ENCODE peak calls at places on chromosomes 11 and 22, in six cellular contexts. J is upper lobe of left lung, B is HepG2, C is A549, I is GM12878, W is K562. A is an unnamed sample.

GRCh38 chr11:93225642-93226041 is 27.9 kb upstream of the SLC36A4 start:
- ATAC-seq in C (no peak), I (peak), B (no peak), J (peak), W (peak), A (no peak)

GRCh38 chr22:49747705-49748104 is 80.0 kb downstream of the BRD1 start:
- ATAC-seq in B (no peak), I (no peak), C (no peak), J (no peak), W (no peak), A (no peak)

GRCh38 chr11:123362941-123363340 is 67.1 kb upstream of the GRAMD1B start:
- ATAC-seq in I (no peak), B (no peak), W (no peak), J (no peak), C (no peak), A (no peak)

GRCh38 chr22:32698926-32699619 is 102.4 kb upstream of the TIMP3 start:
- ATAC-seq in W (no peak), J (peak), C (no peak), I (no peak), B (no peak), A (peak)

GRCh38 chr11:83054904-83055380 is 16.8 kb downstream of the RAB30 start:
- ATAC-seq in I (peak), W (no peak), B (no peak), J (no peak), C (no peak), A (no peak)

GRCh38 chr22:35140879-35141745 is 75.2 kb downstream of the ISX start:
- ATAC-seq in B (no peak), J (no peak), I (peak), C (no peak), W (peak), A (no peak)

GRCh38 chr11:3616721-3617460 is 24.9 kb downstream of the ART5 start:
- ATAC-seq in C (no peak), B (peak), I (no peak), W (peak), J (no peak), A (no peak)

GRCh38 chr11:18527512-18527911 is 770 bp upstream of the TSG101 start:
- ATAC-seq in J (peak), I (no peak), B (no peak), W (peak), C (no peak), A (no peak)

GRCh38 chr11:65559951-65560537 is 1.9 kb upstream of the LTBP3 start:
- ATAC-seq in B (peak), C (peak), W (no peak), J (no peak), I (no peak), A (no peak)

GRCh38 chr11:134762248-134763029 is 350.4 kb upstream of the B3GAT1 start:
- ATAC-seq in J (peak), I (no peak), B (no peak), C (no peak), W (peak), A (no peak)

GRCh38 chr11:111550258-111550657 is 9.7 kb downstream of the LAYN start:
- ATAC-seq in W (no peak), B (no peak), J (no peak), C (no peak), I (peak), A (no peak)

GRCh38 chr11:111554532-111554931 is 14.0 kb downstream of the LAYN start:
- ATAC-seq in W (no peak), B (no peak), J (no peak), I (no peak), C (no peak), A (no peak)

GRCh38 chr11:111549869-111550203 is 9.3 kb downstream of the LAYN start:
- ATAC-seq in J (no peak), C (no peak), B (no peak), W (no peak), I (no peak), A (no peak)

GRCh38 chr11:111548542-111548941 is 8.0 kb downstream of the LAYN start:
- ATAC-seq in C (no peak), I (no peak), W (no peak), B (no peak), J (no peak), A (no peak)

GRCh38 chr11:111549196-111549868 is 8.8 kb downstream of the LAYN start:
- ATAC-seq in B (no peak), I (no peak), J (no peak), W (no peak), C (no peak), A (no peak)
- TF ChIP-seq EP300 in B (no peak), I (no peak), J (no peak), W (no peak), C (no peak), A (no peak)

DNA sequence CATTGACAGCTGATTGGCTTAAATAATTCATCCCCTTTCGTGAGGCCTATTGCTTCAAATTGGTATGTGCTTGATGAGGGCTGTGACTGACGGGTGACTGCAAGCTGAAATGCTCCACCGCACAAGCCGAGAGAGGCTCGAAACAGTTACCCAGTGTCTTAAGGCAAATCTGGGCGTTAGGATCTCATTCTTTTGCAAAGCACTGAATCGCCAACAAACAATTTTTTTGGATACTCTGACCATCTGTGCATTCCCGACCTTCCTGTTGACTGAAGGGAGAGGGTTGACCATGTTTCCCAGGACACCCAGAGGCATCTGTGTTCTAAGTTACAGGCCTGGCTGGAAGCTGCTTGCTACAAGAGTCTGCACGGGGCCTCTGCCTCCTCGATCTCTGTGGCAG is 32.2 kb downstream of the CACNG2 start:
- ATAC-seq in I (no peak), C (no peak), W (no peak), J (no peak), B (no peak), A (no peak)
- TF ChIP-seq EP300 in I (no peak), C (no peak), W (no peak), J (no peak), B (no peak), A (no peak)

DNA sequence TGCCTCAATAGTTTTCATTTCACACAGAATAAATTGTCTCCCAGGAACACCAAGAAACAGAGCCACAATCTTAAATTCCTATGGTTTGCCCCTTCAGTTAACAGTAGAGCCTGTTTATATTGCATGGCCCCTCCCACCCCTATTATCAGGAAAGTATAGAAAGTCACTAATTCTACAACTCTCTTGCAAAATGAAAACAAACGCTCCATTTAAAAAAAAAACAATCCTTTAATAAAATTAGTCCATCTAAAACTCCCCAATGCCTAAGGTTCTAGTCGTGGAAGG is 8.0 kb downstream of the DPAGT1 start:
- ATAC-seq in W (no peak), B (no peak), C (no peak), I (no peak), J (no peak), A (no peak)
- TF ChIP-seq EP300 in W (no peak), B (no peak), C (no peak), I (no peak), J (no peak), A (no peak)

GRCh38 chr22:30575011-30575671 is 676 bp upstream of the GAL3ST1 start:
- ATAC-seq in B (peak), I (no peak), J (peak), W (no peak), C (no peak), A (peak)
- TF ChIP-seq EP300 in B (no peak), I (no peak), J (no peak), W (no peak), C (no peak), A (no peak)

GRCh38 chr11:34641456-34641855 is 20.6 kb downstream of the EHF start:
- ATAC-seq in I (no peak), B (no peak), W (no peak), C (no peak), J (no peak), A (no peak)

GRCh38 chr11:34643846-34644245 is 23.0 kb downstream of the EHF start:
- ATAC-seq in I (no peak), J (no peak), C (no peak), W (no peak), B (no peak), A (no peak)

GRCh38 chr11:34640050-34640971 is 19.4 kb downstream of the EHF start:
- ATAC-seq in B (peak), W (peak), J (peak), I (peak), C (peak), A (no peak)

GRCh38 chr11:34639545-34639944 is 18.7 kb downstream of the EHF start:
- ATAC-seq in J (no peak), W (no peak), B (peak), C (peak), I (no peak), A (no peak)

GRCh38 chr11:34641981-34642380 is 21.1 kb downstream of the EHF start:
- ATAC-seq in B (no peak), I (no peak), C (no peak), W (no peak), J (no peak), A (no peak)
- TF ChIP-seq EP300 in B (no peak), I (no peak), C (no peak), W (no peak), J (no peak), A (no peak)

DNA sequence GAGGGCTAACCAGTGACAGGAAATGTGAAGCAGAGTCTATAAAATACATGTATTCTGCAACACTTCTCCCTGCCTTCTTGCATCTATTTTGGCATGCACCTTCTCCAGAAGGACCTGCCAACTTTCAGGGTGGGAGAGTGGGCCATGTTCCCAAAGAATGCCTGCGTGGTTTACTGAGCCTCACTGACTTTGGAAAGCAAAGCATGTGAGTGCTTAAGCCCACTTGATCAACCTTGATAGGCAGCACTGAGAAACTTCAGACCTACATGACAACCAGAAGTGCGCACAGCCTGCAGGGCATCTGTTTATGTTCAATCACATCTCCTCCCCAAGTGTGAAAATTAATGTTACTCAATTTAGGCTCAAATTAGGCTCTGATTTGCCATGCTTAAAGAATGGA is 69.2 kb downstream of the AMOTL1 start:
- ATAC-seq in I (no peak), J (no peak), B (no peak), C (no peak), W (no peak), A (no peak)
- TF ChIP-seq EP300 in I (no peak), J (no peak), B (no peak), C (no peak), W (no peak), A (no peak)